ENCODE peak calls at places on chromosomes 2 and 18, in ten cellular contexts. T is activated gamma-delta T cell, M is nephron progenitor cell, L is EH, K is NB4, I is AG08395, S is ELR, O is psoas muscle, G is NCI-H69, X is sigmoid colon. W is an unnamed sample.

GRCh38 chr2:16026816-16027501 is 86.6 kb downstream of the MYCN start:
- DNase-seq in I (no peak), K (no peak), T (no peak), L (no peak), O (no peak), X (no peak), G (peak), S (no peak), M (no peak), W (no peak)

GRCh38 chr18:13568443-13569392 is 157.6 kb downstream of the FAM210A start:
- DNase-seq in L (no peak), G (no peak), K (no peak), T (no peak), X (no peak), I (no peak), S (no peak), O (no peak), M (no peak), W (no peak)

GRCh38 chr2:44110444-44110843 is 58.2 kb upstream of the PPM1B start:
- DNase-seq in L (no peak), K (no peak), S (no peak), X (no peak), M (no peak), I (no peak), T (no peak), G (no peak), O (no peak), W (no peak)

GRCh38 chr2:112184121-112184520 is 45.9 kb downstream of the FBLN7 start:
- DNase-seq in X (no peak), I (no peak), M (no peak), K (no peak), O (no peak), G (no peak), L (no peak), S (no peak), T (no peak), W (no peak)

GRCh38 chr2:106053116-106053515 is 141.0 kb downstream of the UXS1 start:
- DNase-seq in K (no peak), I (peak), S (peak), G (no peak), T (no peak), L (peak), X (no peak), O (no peak), M (no peak), W (no peak)

GRCh38 chr2:57882895-57883515 is 163.6 kb upstream of the VRK2 start:
- DNase-seq in G (peak), K (no peak), T (no peak), I (no peak), O (no peak), L (no peak), X (no peak), M (no peak), S (no peak), W (peak)

GRCh38 chr18:21450913-21451312 is 149.6 kb downstream of the ESCO1 start:
- DNase-seq in X (no peak), S (no peak), L (peak), M (no peak), O (no peak), G (no peak), T (no peak), I (no peak), K (peak), W (no peak)

GRCh38 chr18:58413667-58414628 is 214.9 kb downstream of the ALPK2 start:
- DNase-seq in L (no peak), I (no peak), K (no peak), S (no peak), X (no peak), M (no peak), O (no peak), G (no peak), T (no peak), W (no peak)

GRCh38 chr2:238498188-238498587 is 71.5 kb downstream of the ASB1 start:
- DNase-seq in G (no peak), X (no peak), S (no peak), L (no peak), K (no peak), T (no peak), I (no peak), M (no peak), O (peak), W (no peak)

GRCh38 chr2:85935746-85936208 is 47.0 kb upstream of the ST3GAL5 start:
- DNase-seq in I (peak), O (no peak), M (no peak), X (no peak), G (peak), L (peak), T (no peak), K (no peak), S (peak), W (no peak)

W was measured in Ammon's horn.